ENCODE peak calls at places on chromosome 18, in four cellular contexts. D, M, H and T are unnamed samples.

GRCh38 chr18:35099911-35100310 is 58.7 kb downstream of the MAPRE2 start:
- DNase-seq in H (no peak), M (no peak), D (no peak), T (no peak)

GRCh38 chr18:38198956-38199355 is 633.4 kb upstream of the CELF4 start:
- DNase-seq in H (no peak), D (no peak), M (no peak), T (no peak)

GRCh38 chr18:34399892-34400291 is 175.2 kb upstream of the NOL4 start:
- DNase-seq in M (no peak), H (no peak), D (no peak), T (no peak)

GRCh38 chr18:13269599-13270011 is 51.0 kb downstream of the LDLRAD4 start:
- DNase-seq in M (no peak), H (no peak), D (no peak), T (no peak)

GRCh38 chr18:3281456-3282400 is 19.8 kb downstream of the MYL12B start:
- DNase-seq in M (peak), D (peak), H (no peak), T (peak)

GRCh38 chr18:22551536-22552151 is 133.9 kb upstream of the CTAGE1 start:
- DNase-seq in D (no peak), H (no peak), M (no peak), T (no peak)

GRCh38 chr18:12253027-12253426 is 1.1 kb upstream of the CIDEA start:
- DNase-seq in H (no peak), D (no peak), M (no peak), T (no peak)

GRCh38 chr18:63022429-63023022 is 297.0 kb downstream of the BCL2 start:
- DNase-seq in M (no peak), D (peak), H (no peak), T (peak)

GRCh38 chr18:28095041-28095440 is 81.9 kb downstream of the CDH2 start:
- DNase-seq in H (no peak), D (no peak), M (no peak), T (no peak)

GRCh38 chr18:54209471-54210180 is 14.8 kb downstream of the MBD2 start:
- DNase-seq in H (peak), M (no peak), D (no peak), T (no peak)

GRCh38 chr18:42289526-42289925 is 334.5 kb downstream of the PIK3C3 start:
- DNase-seq in H (no peak), M (no peak), D (no peak), T (no peak)

GRCh38 chr18:47689386-47689785 is 241.1 kb downstream of the SMAD2 start:
- DNase-seq in D (no peak), M (no peak), H (no peak), T (no peak)

GRCh38 chr18:28149810-28150420 is 27.0 kb downstream of the CDH2 start:
- DNase-seq in D (no peak), H (no peak), M (no peak), T (no peak)

GRCh38 chr18:47150824-47151366 is 595 bp upstream of the HDHD2 start:
- DNase-seq in H (no peak), M (peak), D (no peak), T (no peak)

GRCh38 chr18:12282436-12283039 is 25.5 kb upstream of the TUBB6 start:
- DNase-seq in M (peak), H (no peak), D (no peak), T (no peak)

GRCh38 chr18:35289293-35290069 is 548 bp downstream of the ZSCAN30 start:
- DNase-seq in H (no peak), D (peak), M (peak), T (peak)

GRCh38 chr18:69787825-69788547 is 159.7 kb downstream of the CD226 start:
- DNase-seq in D (peak), H (no peak), M (peak), T (no peak)

GRCh38 chr18:78766651-78767533 is 212.7 kb upstream of the SALL3 start:
- DNase-seq in M (no peak), H (no peak), D (no peak), T (no peak)

GRCh38 chr18:62637807-62638687 is 77.3 kb upstream of the PHLPP1 start:
- DNase-seq in H (no peak), M (peak), D (peak), T (peak)

GRCh38 chr18:2958819-2959298 is 54.1 kb downstream of the LPIN2 start:
- DNase-seq in M (no peak), D (no peak), H (no peak), T (no peak)

GRCh38 chr18:78517328-78517727 is 462.3 kb upstream of the SALL3 start:
- DNase-seq in M (no peak), H (no peak), D (no peak), T (no peak)

GRCh38 chr18:25334588-25334987 is 17.4 kb downstream of the ZNF521 start:
- DNase-seq in M (no peak), H (no peak), D (no peak), T (no peak)

DNA sequence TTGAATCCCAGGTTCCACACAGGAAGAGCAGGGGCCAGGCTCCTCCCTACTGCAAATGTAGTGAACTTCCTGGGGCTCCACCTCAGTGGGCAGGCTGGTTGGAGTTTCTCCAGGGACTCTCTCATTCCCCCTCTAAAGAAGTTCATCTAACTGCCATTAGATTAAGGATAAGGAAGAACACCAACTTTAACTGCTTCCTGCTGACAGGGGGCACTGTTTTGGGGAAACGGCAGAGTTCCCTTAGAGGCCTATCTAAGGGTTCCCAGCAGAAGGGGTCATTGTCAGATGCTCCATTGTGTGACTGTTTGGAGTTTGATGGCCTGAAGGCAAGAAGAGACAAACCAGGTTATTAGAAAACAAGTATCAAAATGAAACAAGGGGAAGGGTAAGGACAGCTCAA is 2159.7 kb upstream of the PIK3C3 start:
- DNase-seq in H (no peak), D (no peak), M (no peak), T (no peak)
- TF ChIP-seq BHLHE40 in H (no peak), D (no peak), M (no peak), T (no peak)

GRCh38 chr18:506264-506663 is 5.8 kb upstream of the COLEC12 start:
- DNase-seq in H (no peak), D (no peak), M (no peak), T (no peak)
- TF ChIP-seq FOXK2 in H (no peak), D (no peak), M (no peak), T (no peak)

DNA sequence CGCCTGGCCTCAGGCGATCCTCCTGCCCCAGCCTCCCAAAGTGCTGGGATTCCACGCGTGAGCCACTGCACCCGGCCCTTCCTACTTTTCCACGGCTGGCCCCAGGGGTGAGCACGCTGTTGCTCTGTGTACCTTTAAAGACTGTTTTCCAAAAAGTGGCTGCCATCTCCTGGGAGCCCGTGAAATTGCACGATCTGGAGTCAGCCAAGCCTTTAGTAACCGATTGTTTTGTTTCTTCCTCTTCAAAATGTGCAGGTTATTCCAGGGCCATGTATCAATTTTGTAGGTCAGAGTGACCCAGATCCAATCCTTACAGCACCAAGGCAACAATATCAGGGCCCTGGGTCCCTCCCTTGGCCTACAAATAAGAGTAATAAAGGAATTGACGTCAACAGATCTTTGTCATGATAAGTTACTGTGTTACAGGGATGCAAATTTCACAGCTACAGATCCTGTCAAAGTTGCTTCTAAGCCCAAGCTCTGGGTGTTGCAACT is 135.6 kb upstream of the ZNF236 start:
- DNase-seq in H (peak), D (no peak), M (peak), T (peak)
- TF ChIP-seq SP1 in H (no peak), D (no peak), M (no peak), T (no peak)

GRCh38 chr18:74225193-74225840 is 66.4 kb downstream of the CYB5A start:
- DNase-seq in H (no peak), D (peak), M (peak), T (no peak)
- TF ChIP-seq BHLHE40 in H (no peak), D (peak), M (no peak), T (no peak)

DNA sequence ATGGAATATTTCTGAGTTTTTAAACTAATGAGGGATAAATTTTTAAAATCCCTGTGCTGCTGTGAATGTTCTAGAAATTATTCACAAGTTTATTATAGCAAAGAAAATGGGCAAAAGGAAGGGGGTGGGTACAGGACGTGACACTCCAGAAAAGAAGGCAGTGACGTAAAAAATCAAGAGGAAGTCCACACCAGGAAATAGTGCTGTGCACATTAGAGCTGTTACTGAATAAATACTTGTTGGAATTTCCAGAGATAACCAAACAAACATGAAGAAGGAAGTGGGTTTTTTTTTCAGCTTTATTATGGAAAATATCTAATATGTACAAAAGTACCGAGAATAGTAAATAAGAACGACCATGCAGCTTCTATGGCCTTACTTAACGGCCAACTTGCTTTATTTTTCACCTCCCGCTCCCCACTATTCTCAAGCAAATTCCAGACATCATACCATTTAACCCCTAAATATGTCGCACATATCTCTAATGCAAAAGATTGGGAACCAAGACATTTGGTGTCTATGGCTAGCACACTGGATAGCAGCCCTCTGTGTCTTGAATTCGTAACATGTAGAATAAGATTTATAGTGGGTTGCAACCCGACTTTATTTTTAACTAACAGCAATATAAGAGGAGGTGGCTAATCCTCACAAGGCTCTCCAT is 639 bp upstream of the NDUFV2 start:
- DNase-seq in H (no peak), D (peak), M (peak), T (no peak)
- TF ChIP-seq FOXK2 in H (no peak), D (peak), M (no peak), T (no peak)

GRCh38 chr18:79971211-79971952 is 6.9 kb downstream of the HSBP1L1 start:
- DNase-seq in M (no peak), H (no peak), D (no peak), T (no peak)
- TF ChIP-seq SP1 in M (no peak), H (no peak), D (no peak), T (no peak)

GRCh38 chr18:58611471-58612131 is 17.3 kb downstream of the ALPK2 start:
- DNase-seq in M (no peak), H (no peak), D (no peak), T (no peak)
- TF ChIP-seq BHLHE40 in M (no peak), H (no peak), D (no peak), T (no peak)

GRCh38 chr18:6623278-6623677 is 106.2 kb upstream of the ARHGAP28 start:
- DNase-seq in M (no peak), D (no peak), H (no peak), T (no peak)
- TF ChIP-seq FOXK2 in M (no peak), D (no peak), H (no peak), T (no peak)

DNA sequence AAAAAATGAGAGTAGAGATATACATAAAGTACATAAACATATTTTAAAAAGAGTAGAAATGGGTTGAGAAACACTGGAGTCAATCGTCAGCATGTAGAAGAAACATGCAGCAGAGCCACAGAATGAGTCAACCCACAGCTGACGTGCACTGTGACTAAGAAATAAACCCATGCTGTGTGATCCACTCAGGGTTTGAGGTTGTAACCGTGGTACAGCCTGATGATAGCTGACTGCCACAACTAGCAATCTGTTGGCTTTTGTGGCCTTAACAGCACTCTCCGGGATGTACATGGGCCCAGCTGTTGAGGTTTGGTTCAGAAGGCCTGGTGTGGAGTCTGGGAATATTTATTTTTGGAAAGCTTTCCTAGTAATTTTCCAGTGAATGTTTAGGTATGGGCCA is 554.4 kb upstream of the MEX3C start:
- DNase-seq in D (no peak), M (no peak), H (no peak), T (no peak)
- TF ChIP-seq SP1 in D (no peak), M (no peak), H (no peak), T (no peak)